ENCODE peak calls at places on chromosome 7, in nine cellular contexts. N, V, C, M, R, Q, T, J and I are unnamed samples.

GRCh38 chr7:100632951-100633717 is 8.2 kb downstream of the TFR2 start:
- DNase-seq in N (no peak), V (no peak), C (no peak), M (no peak), R (peak; percentile 42), Q (peak; percentile 67), T (peak; percentile 75), J (peak; percentile 57), I (peak; percentile 68)

GRCh38 chr7:111292026-111292430 is 201.1 kb downstream of the LRRN3 start:
- DNase-seq in N (no peak), V (no peak), C (no peak), M (no peak), R (no peak), Q (no peak), T (no peak), J (no peak), I (no peak)

GRCh38 chr7:128922496-128923410 is 12.2 kb upstream of the KCP start:
- DNase-seq in N (no peak), V (no peak), C (peak; percentile 70), M (no peak), R (no peak), Q (no peak), T (no peak), J (no peak), I (no peak)

GRCh38 chr7:43938892-43939482 is 12.8 kb downstream of the UBE2D4 start:
- DNase-seq in N (no peak), V (no peak), C (no peak), M (no peak), R (no peak), Q (no peak), T (no peak), J (no peak), I (no peak)

GRCh38 chr7:16098585-16099179 is 322.7 kb downstream of the CRPPA start:
- DNase-seq in N (no peak), V (no peak), C (no peak), M (no peak), R (no peak), Q (no peak), T (no peak), J (no peak), I (no peak)

GRCh38 chr7:50838675-50839377 is 56.1 kb upstream of the GRB10 start:
- DNase-seq in N (no peak), V (peak; percentile 34), C (peak; percentile 84), M (peak; percentile 96), R (no peak), Q (no peak), T (no peak), J (no peak), I (no peak)

GRCh38 chr7:81430150-81430549 is 339.7 kb downstream of the HGF start:
- DNase-seq in N (no peak), V (no peak), C (no peak), M (no peak), R (no peak), Q (no peak), T (no peak), J (no peak), I (no peak)

GRCh38 chr7:148084138-148084537 is 506.4 kb upstream of the C7orf33 start:
- DNase-seq in N (no peak), V (peak; percentile 77), C (no peak), M (peak; percentile 58), R (no peak), Q (peak; percentile 62), T (no peak), J (peak; percentile 68), I (no peak)

DNA sequence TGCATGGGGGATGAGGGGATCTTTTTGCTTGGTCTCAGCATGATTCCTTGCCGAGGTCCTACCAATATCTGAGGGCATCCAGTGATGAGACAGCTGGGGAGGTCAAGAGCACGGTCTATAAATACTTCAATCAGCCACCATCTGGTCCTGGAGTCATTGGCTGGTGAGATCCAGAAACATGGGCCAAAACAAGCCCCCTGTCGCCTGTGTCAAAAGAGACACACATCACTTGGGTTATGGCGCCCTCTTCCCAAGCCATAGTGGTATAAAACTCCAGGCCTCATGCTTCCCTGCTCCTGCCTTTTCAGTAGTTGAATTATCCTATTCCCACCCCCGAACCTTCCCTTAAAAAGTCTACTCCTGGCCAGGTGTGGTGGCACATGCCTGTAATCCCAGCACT is 60.9 kb downstream of the SLC35B4 start:
- DNase-seq in N (no peak), V (no peak), C (no peak), M (no peak), R (no peak), Q (peak; percentile 47), T (no peak), J (no peak), I (no peak)
- TF ChIP-seq CTCF in N (no peak), V (no peak), C (no peak), M (no peak), R (no peak), Q (no peak), T (no peak), J (no peak), I (peak; percentile 19)

GRCh38 chr7:91420606-91421390 is 156.6 kb downstream of the FZD1 start:
- DNase-seq in N (no peak), V (no peak), C (no peak), M (no peak), R (no peak), Q (no peak), T (no peak), J (no peak), I (no peak)

GRCh38 chr7:91425149-91425548 is 160.9 kb downstream of the FZD1 start:
- DNase-seq in N (no peak), V (no peak), C (no peak), M (no peak), R (no peak), Q (no peak), T (no peak), J (no peak), I (no peak)

GRCh38 chr7:91424372-91424771 is 160.1 kb downstream of the FZD1 start:
- DNase-seq in N (no peak), V (peak; percentile 15), C (no peak), M (no peak), R (no peak), Q (peak; percentile 35), T (no peak), J (peak; percentile 48), I (peak; percentile 18)
- TF ChIP-seq CTCF in N (no peak), V (no peak), C (no peak), M (peak; percentile 30), R (no peak), Q (no peak), T (no peak), J (no peak), I (peak; percentile 52)

GRCh38 chr7:75968561-75969001 is 25.8 kb downstream of the TMEM120A start:
- DNase-seq in N (no peak), V (peak; percentile 46), C (no peak), M (no peak), R (no peak), Q (no peak), T (no peak), J (no peak), I (no peak)

GRCh38 chr7:75969182-75969581 is 25.2 kb downstream of the TMEM120A start:
- DNase-seq in N (no peak), V (peak; percentile 43), C (peak; percentile 94), M (no peak), R (no peak), Q (no peak), T (no peak), J (no peak), I (no peak)

GRCh38 chr7:75971309-75971960 is 23.0 kb downstream of the TMEM120A start:
- DNase-seq in N (no peak), V (no peak), C (no peak), M (no peak), R (no peak), Q (no peak), T (no peak), J (no peak), I (no peak)

GRCh38 chr7:75969704-75970498 is 24.5 kb downstream of the TMEM120A start:
- DNase-seq in N (no peak), V (no peak), C (no peak), M (no peak), R (no peak), Q (no peak), T (no peak), J (no peak), I (no peak)

GRCh38 chr7:75971961-75972763 is 22.2 kb downstream of the TMEM120A start:
- DNase-seq in N (no peak), V (no peak), C (no peak), M (no peak), R (no peak), Q (peak; percentile 59), T (peak; percentile 75), J (peak; percentile 74), I (peak; percentile 25)
- TF ChIP-seq CTCF in N (no peak), V (no peak), C (no peak), M (peak; percentile 20), R (no peak), Q (no peak), T (no peak), J (peak; percentile 52), I (no peak)

GRCh38 chr7:102917436-102918353 is 4.9 kb downstream of the LRRC17 start:
- DNase-seq in N (no peak), V (no peak), C (no peak), M (no peak), R (no peak), Q (no peak), T (no peak), J (no peak), I (no peak)
- TF ChIP-seq CTCF in N (no peak), V (no peak), C (no peak), M (no peak), R (no peak), Q (no peak), T (no peak), J (no peak), I (peak; percentile 17)